ENCODE peak calls at places on chromosome 4, in nine cellular contexts. One of them, this sample, is unnamed.

GRCh38 chr4:16250665-16251365 is 24.5 kb upstream of the TAPT1 start:
- DNase-seq in progenitor cell of endocrine pancreas: no peak
- DNase-seq in pancreas: no peak
- DNase-seq in A549: peak; percentile 65
- DNase-seq in neural progenitor cell: peak; percentile 56
- DNase-seq in endothelial cell: no peak
- DNase-seq in colonic mucosa: no peak
- DNase-seq in GM13977: no peak
- DNase-seq in astrocyte: peak; percentile 75
- DNase-seq in this sample: no peak

GRCh38 chr4:76028242-76028859 is 5.1 kb upstream of the CXCL10 start:
- DNase-seq in progenitor cell of endocrine pancreas: no peak
- DNase-seq in pancreas: no peak
- DNase-seq in A549: no peak
- DNase-seq in neural progenitor cell: no peak
- DNase-seq in endothelial cell: no peak
- DNase-seq in colonic mucosa: no peak
- DNase-seq in GM13977: no peak
- DNase-seq in astrocyte: peak; percentile 3
- DNase-seq in this sample: no peak

GRCh38 chr4:139595989-139596679 is 40.1 kb upstream of the SETD7 start:
- DNase-seq in progenitor cell of endocrine pancreas: no peak
- DNase-seq in pancreas: no peak
- DNase-seq in A549: peak; percentile 76
- DNase-seq in neural progenitor cell: no peak
- DNase-seq in endothelial cell: no peak
- DNase-seq in colonic mucosa: no peak
- DNase-seq in GM13977: no peak
- DNase-seq in astrocyte: peak; percentile 34
- DNase-seq in this sample: no peak

GRCh38 chr4:112031712-112032328 is 113.4 kb upstream of the FAM241A start:
- DNase-seq in progenitor cell of endocrine pancreas: peak; percentile 12
- DNase-seq in pancreas: no peak
- DNase-seq in A549: peak; percentile 44
- DNase-seq in neural progenitor cell: peak; percentile 76
- DNase-seq in endothelial cell: peak; percentile 38
- DNase-seq in colonic mucosa: peak; percentile 26
- DNase-seq in GM13977: peak; percentile 39
- DNase-seq in astrocyte: peak; percentile 31
- DNase-seq in this sample: no peak

GRCh38 chr4:182307746-182308145 is 64.5 kb downstream of the TENM3 start:
- DNase-seq in progenitor cell of endocrine pancreas: no peak
- DNase-seq in pancreas: peak; percentile 41
- DNase-seq in A549: no peak
- DNase-seq in neural progenitor cell: no peak
- DNase-seq in endothelial cell: no peak
- DNase-seq in colonic mucosa: no peak
- DNase-seq in GM13977: no peak
- DNase-seq in astrocyte: peak; percentile 100
- DNase-seq in this sample: no peak

GRCh38 chr4:340011-340410 is 2.4 kb downstream of the ZNF141 start:
- DNase-seq in progenitor cell of endocrine pancreas: no peak
- DNase-seq in pancreas: no peak
- DNase-seq in A549: no peak
- DNase-seq in neural progenitor cell: peak; percentile 8
- DNase-seq in endothelial cell: no peak
- DNase-seq in colonic mucosa: no peak
- DNase-seq in GM13977: no peak
- DNase-seq in astrocyte: no peak
- DNase-seq in this sample: no peak

GRCh38 chr4:67881226-67881625 is 2.6 kb downstream of the TMPRSS11D start:
- DNase-seq in progenitor cell of endocrine pancreas: no peak
- DNase-seq in pancreas: no peak
- DNase-seq in A549: no peak
- DNase-seq in neural progenitor cell: no peak
- DNase-seq in endothelial cell: no peak
- DNase-seq in colonic mucosa: no peak
- DNase-seq in GM13977: no peak
- DNase-seq in astrocyte: no peak
- DNase-seq in this sample: no peak

GRCh38 chr4:177802665-177803064 is 360.4 kb upstream of the AGA start:
- DNase-seq in progenitor cell of endocrine pancreas: no peak
- DNase-seq in pancreas: no peak
- DNase-seq in A549: no peak
- DNase-seq in neural progenitor cell: no peak
- DNase-seq in endothelial cell: no peak
- DNase-seq in colonic mucosa: no peak
- DNase-seq in GM13977: no peak
- DNase-seq in astrocyte: no peak
- DNase-seq in this sample: no peak

GRCh38 chr4:43325220-43325967 is 432.9 kb downstream of the GRXCR1 start:
- DNase-seq in progenitor cell of endocrine pancreas: no peak
- DNase-seq in pancreas: no peak
- DNase-seq in A549: no peak
- DNase-seq in neural progenitor cell: no peak
- DNase-seq in endothelial cell: no peak
- DNase-seq in colonic mucosa: no peak
- DNase-seq in GM13977: no peak
- DNase-seq in astrocyte: peak; percentile 47
- DNase-seq in this sample: no peak

GRCh38 chr4:1208970-1209704 is 36.8 kb upstream of the SPON2 start:
- DNase-seq in progenitor cell of endocrine pancreas: no peak
- DNase-seq in pancreas: peak; percentile 31
- DNase-seq in A549: no peak
- DNase-seq in neural progenitor cell: no peak
- DNase-seq in endothelial cell: no peak
- DNase-seq in colonic mucosa: no peak
- DNase-seq in GM13977: no peak
- DNase-seq in astrocyte: peak; percentile 36
- DNase-seq in this sample: no peak

GRCh38 chr4:9923195-9923812 is 98.0 kb downstream of the SLC2A9 start:
- DNase-seq in progenitor cell of endocrine pancreas: no peak
- DNase-seq in pancreas: no peak
- DNase-seq in A549: no peak
- DNase-seq in neural progenitor cell: no peak
- DNase-seq in endothelial cell: no peak
- DNase-seq in colonic mucosa: no peak
- DNase-seq in GM13977: no peak
- DNase-seq in astrocyte: no peak
- DNase-seq in this sample: no peak

GRCh38 chr4:174578366-174578765 is 56.1 kb upstream of the HPGD start:
- DNase-seq in progenitor cell of endocrine pancreas: no peak
- DNase-seq in pancreas: no peak
- DNase-seq in A549: no peak
- DNase-seq in neural progenitor cell: no peak
- DNase-seq in endothelial cell: no peak
- DNase-seq in colonic mucosa: no peak
- DNase-seq in GM13977: no peak
- DNase-seq in astrocyte: peak; percentile 46
- DNase-seq in this sample: no peak

GRCh38 chr4:53783208-53783859 is 192.0 kb upstream of the LNX1 start:
- DNase-seq in progenitor cell of endocrine pancreas: no peak
- DNase-seq in pancreas: no peak
- DNase-seq in A549: no peak
- DNase-seq in neural progenitor cell: no peak
- DNase-seq in endothelial cell: no peak
- DNase-seq in colonic mucosa: no peak
- DNase-seq in GM13977: no peak
- DNase-seq in astrocyte: no peak
- DNase-seq in this sample: no peak

GRCh38 chr4:22997358-22998224 is 304.9 kb downstream of the GBA3 start:
- DNase-seq in progenitor cell of endocrine pancreas: no peak
- DNase-seq in pancreas: no peak
- DNase-seq in A549: no peak
- DNase-seq in neural progenitor cell: no peak
- DNase-seq in endothelial cell: no peak
- DNase-seq in colonic mucosa: no peak
- DNase-seq in GM13977: no peak
- DNase-seq in astrocyte: no peak
- DNase-seq in this sample: no peak

DNA sequence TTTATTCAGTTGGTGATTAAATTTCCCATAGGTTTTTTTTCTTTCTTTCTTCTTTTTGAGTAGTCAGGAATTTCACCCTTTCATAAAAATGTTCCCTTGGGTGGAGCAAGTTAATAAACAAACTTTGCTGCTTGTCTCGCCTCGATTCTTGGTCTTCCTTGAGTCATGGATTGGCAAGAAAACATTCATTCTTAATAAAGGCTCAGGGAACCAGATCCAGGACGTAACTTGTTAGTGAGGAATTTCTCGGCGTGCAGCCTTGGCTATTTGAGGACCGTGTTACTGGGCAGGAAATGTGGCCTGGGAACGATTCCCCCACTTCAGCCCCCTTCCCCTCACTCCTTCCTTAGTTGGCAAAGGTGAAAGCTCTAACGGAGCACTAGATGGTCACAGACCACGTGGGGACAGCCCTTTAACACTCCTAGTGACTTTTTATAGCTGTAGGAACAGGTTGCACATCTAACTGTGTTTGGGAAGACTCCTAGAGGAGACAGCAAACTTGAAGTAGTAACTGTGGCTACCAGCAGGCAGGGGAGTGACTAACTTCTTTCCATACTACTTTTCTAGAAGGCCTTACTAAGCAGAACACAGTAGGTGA is 106.8 kb downstream of the UCHL1 start:
- DNase-seq in progenitor cell of endocrine pancreas: no peak
- DNase-seq in pancreas: no peak
- DNase-seq in A549: peak; percentile 39
- DNase-seq in neural progenitor cell: peak; percentile 37
- DNase-seq in endothelial cell: no peak
- DNase-seq in colonic mucosa: no peak
- DNase-seq in GM13977: no peak
- DNase-seq in astrocyte: peak; percentile 75
- DNase-seq in this sample: no peak
- TF ChIP-seq CTCF in progenitor cell of endocrine pancreas: no peak
- TF ChIP-seq CTCF in pancreas: no peak
- TF ChIP-seq CTCF in A549: no peak
- TF ChIP-seq CTCF in neural progenitor cell: no peak
- TF ChIP-seq CTCF in endothelial cell: no peak
- TF ChIP-seq CTCF in colonic mucosa: no peak
- TF ChIP-seq CTCF in GM13977: no peak
- TF ChIP-seq CTCF in astrocyte: no peak
- TF ChIP-seq CTCF in this sample: no peak

GRCh38 chr4:2289311-2289954 is 27.5 kb upstream of the MXD4 start:
- DNase-seq in progenitor cell of endocrine pancreas: no peak
- DNase-seq in pancreas: no peak
- DNase-seq in A549: no peak
- DNase-seq in neural progenitor cell: no peak
- DNase-seq in endothelial cell: no peak
- DNase-seq in colonic mucosa: no peak
- DNase-seq in GM13977: no peak
- DNase-seq in astrocyte: no peak
- DNase-seq in this sample: peak; percentile 14

GRCh38 chr4:2289955-2290333 is 28.0 kb upstream of the MXD4 start:
- DNase-seq in progenitor cell of endocrine pancreas: no peak
- DNase-seq in pancreas: no peak
- DNase-seq in A549: no peak
- DNase-seq in neural progenitor cell: no peak
- DNase-seq in endothelial cell: no peak
- DNase-seq in colonic mucosa: no peak
- DNase-seq in GM13977: no peak
- DNase-seq in astrocyte: no peak
- DNase-seq in this sample: peak; percentile 16

GRCh38 chr4:2290974-2291704 is 29.2 kb upstream of the MXD4 start:
- DNase-seq in progenitor cell of endocrine pancreas: no peak
- DNase-seq in pancreas: no peak
- DNase-seq in A549: no peak
- DNase-seq in neural progenitor cell: no peak
- DNase-seq in endothelial cell: no peak
- DNase-seq in colonic mucosa: no peak
- DNase-seq in GM13977: peak; percentile 67
- DNase-seq in astrocyte: no peak
- DNase-seq in this sample: peak; percentile 78

GRCh38 chr4:2291705-2292651 is 30.1 kb upstream of the MXD4 start:
- DNase-seq in progenitor cell of endocrine pancreas: no peak
- DNase-seq in pancreas: no peak
- DNase-seq in A549: no peak
- DNase-seq in neural progenitor cell: no peak
- DNase-seq in endothelial cell: no peak
- DNase-seq in colonic mucosa: no peak
- DNase-seq in GM13977: no peak
- DNase-seq in astrocyte: no peak
- DNase-seq in this sample: no peak

GRCh38 chr4:2290488-2290887 is 28.6 kb upstream of the MXD4 start:
- DNase-seq in progenitor cell of endocrine pancreas: no peak
- DNase-seq in pancreas: no peak
- DNase-seq in A549: no peak
- DNase-seq in neural progenitor cell: no peak
- DNase-seq in endothelial cell: no peak
- DNase-seq in colonic mucosa: no peak
- DNase-seq in GM13977: no peak
- DNase-seq in astrocyte: no peak
- DNase-seq in this sample: no peak
- TF ChIP-seq CTCF in progenitor cell of endocrine pancreas: no peak
- TF ChIP-seq CTCF in pancreas: no peak
- TF ChIP-seq CTCF in A549: no peak
- TF ChIP-seq CTCF in neural progenitor cell: no peak
- TF ChIP-seq CTCF in endothelial cell: no peak
- TF ChIP-seq CTCF in colonic mucosa: no peak
- TF ChIP-seq CTCF in GM13977: no peak
- TF ChIP-seq CTCF in astrocyte: no peak
- TF ChIP-seq CTCF in this sample: no peak

DNA sequence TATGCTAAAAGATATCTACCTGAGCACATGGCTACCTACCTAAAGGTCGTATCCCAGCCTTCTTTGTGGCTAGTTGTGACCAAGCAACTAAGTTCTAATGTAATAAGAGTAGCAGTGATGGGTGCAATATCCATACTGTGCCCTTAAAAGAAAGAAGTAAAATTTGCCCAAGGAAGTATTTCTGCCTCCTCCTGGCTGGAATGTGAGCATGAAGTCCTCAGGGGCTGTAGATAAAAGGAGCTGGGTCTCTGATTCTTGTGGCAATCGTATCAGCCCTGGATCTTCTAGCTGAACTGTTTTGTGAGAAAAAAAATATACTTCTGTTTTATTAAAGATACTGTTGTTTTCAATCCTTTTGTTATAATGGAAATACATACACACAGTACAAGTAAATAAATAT is 217.4 kb downstream of the GPAT3 start:
- DNase-seq in progenitor cell of endocrine pancreas: no peak
- DNase-seq in pancreas: no peak
- DNase-seq in A549: no peak
- DNase-seq in neural progenitor cell: peak; percentile 4
- DNase-seq in endothelial cell: no peak
- DNase-seq in colonic mucosa: no peak
- DNase-seq in GM13977: no peak
- DNase-seq in astrocyte: no peak
- DNase-seq in this sample: no peak
- TF ChIP-seq CTCF in progenitor cell of endocrine pancreas: no peak
- TF ChIP-seq CTCF in pancreas: no peak
- TF ChIP-seq CTCF in A549: no peak
- TF ChIP-seq CTCF in neural progenitor cell: peak; percentile 35
- TF ChIP-seq CTCF in endothelial cell: no peak
- TF ChIP-seq CTCF in colonic mucosa: no peak
- TF ChIP-seq CTCF in GM13977: no peak
- TF ChIP-seq CTCF in astrocyte: no peak
- TF ChIP-seq CTCF in this sample: no peak

DNA sequence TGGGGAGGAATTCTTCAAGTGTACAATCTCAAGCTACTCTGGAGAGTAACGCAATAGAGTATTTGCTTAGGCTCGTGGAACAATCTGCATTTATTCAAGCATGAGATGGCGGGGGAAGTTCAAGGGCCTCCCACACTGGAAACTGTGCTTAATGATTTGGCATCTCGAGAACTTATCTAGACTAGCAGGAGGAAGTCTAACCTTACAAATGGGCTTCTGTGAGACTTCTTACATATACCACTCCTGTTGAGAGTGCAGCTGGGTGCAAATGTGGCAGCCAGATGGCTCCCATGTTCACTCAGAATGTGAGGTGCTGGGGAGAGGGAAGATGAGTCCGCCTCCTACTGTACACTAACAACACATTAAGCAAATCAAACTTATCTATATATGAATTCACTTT is 29.3 kb upstream of the PTPN13 start:
- DNase-seq in progenitor cell of endocrine pancreas: no peak
- DNase-seq in pancreas: no peak
- DNase-seq in A549: no peak
- DNase-seq in neural progenitor cell: no peak
- DNase-seq in endothelial cell: no peak
- DNase-seq in colonic mucosa: no peak
- DNase-seq in GM13977: peak; percentile 25
- DNase-seq in astrocyte: no peak
- DNase-seq in this sample: no peak
- TF ChIP-seq CTCF in progenitor cell of endocrine pancreas: no peak
- TF ChIP-seq CTCF in pancreas: no peak
- TF ChIP-seq CTCF in A549: no peak
- TF ChIP-seq CTCF in neural progenitor cell: no peak
- TF ChIP-seq CTCF in endothelial cell: no peak
- TF ChIP-seq CTCF in colonic mucosa: no peak
- TF ChIP-seq CTCF in GM13977: peak; percentile 19
- TF ChIP-seq CTCF in astrocyte: no peak
- TF ChIP-seq CTCF in this sample: no peak